ENCODE peak calls at places on chromosomes 11 and 22, in nine cellular contexts. One of them, this sample, is unnamed. For H3K4me1, the result is how much of the 10 kb centered on the place peaks cover.

GRCh38 chr22:50262460-50262911 is 1.0 kb upstream of the MAPK12 start:
- DNase-seq in H1: no peak
- DNase-seq in prostate gland: no peak
- DNase-seq in HCT116: no peak
- DNase-seq in esophagus muscularis mucosa: no peak
- DNase-seq in GM23338: no peak
- DNase-seq in breast epithelium: no peak
- DNase-seq in stomach: no peak
- DNase-seq in SK-N-SH: no peak
- DNase-seq in this sample: no peak

GRCh38 chr11:120558754-120559431 is 47.3 kb downstream of the GRIK4 start:
- DNase-seq in prostate gland: no peak
- DNase-seq in stomach: no peak
- DNase-seq in HCT116: no peak
- DNase-seq in esophagus muscularis mucosa: no peak
- DNase-seq in H1: no peak
- DNase-seq in SK-N-SH: peak
- DNase-seq in GM23338: no peak
- DNase-seq in breast epithelium: no peak
- DNase-seq in this sample: no peak

GRCh38 chr22:17119481-17120202 is 1.5 kb downstream of the TMEM121B start:
- DNase-seq in SK-N-SH: peak
- DNase-seq in stomach: no peak
- DNase-seq in HCT116: no peak
- DNase-seq in esophagus muscularis mucosa: no peak
- DNase-seq in H1: peak
- DNase-seq in breast epithelium: no peak
- DNase-seq in GM23338: peak
- DNase-seq in prostate gland: no peak
- DNase-seq in this sample: peak

GRCh38 chr11:71483689-71484088 is 30.7 kb downstream of the NADSYN1 start:
- DNase-seq in H1: no peak
- DNase-seq in stomach: no peak
- DNase-seq in HCT116: no peak
- DNase-seq in GM23338: no peak
- DNase-seq in SK-N-SH: no peak
- DNase-seq in esophagus muscularis mucosa: no peak
- DNase-seq in breast epithelium: no peak
- DNase-seq in prostate gland: no peak
- DNase-seq in this sample: no peak

GRCh38 chr11:64923151-64923661 is 1.3 kb upstream of the PPP2R5B start:
- DNase-seq in esophagus muscularis mucosa: no peak
- DNase-seq in breast epithelium: no peak
- DNase-seq in SK-N-SH: no peak
- DNase-seq in stomach: no peak
- DNase-seq in HCT116: no peak
- DNase-seq in GM23338: no peak
- DNase-seq in prostate gland: no peak
- DNase-seq in H1: no peak
- DNase-seq in this sample: no peak

GRCh38 chr11:20047006-20047405 is 113.3 kb downstream of the DBX1 start:
- DNase-seq in HCT116: no peak
- DNase-seq in stomach: no peak
- DNase-seq in GM23338: no peak
- DNase-seq in SK-N-SH: no peak
- DNase-seq in H1: no peak
- DNase-seq in esophagus muscularis mucosa: no peak
- DNase-seq in breast epithelium: no peak
- DNase-seq in prostate gland: no peak
- DNase-seq in this sample: no peak

GRCh38 chr11:73156114-73156513 is 14.0 kb upstream of the FCHSD2 start:
- DNase-seq in esophagus muscularis mucosa: no peak
- DNase-seq in SK-N-SH: no peak
- DNase-seq in HCT116: no peak
- DNase-seq in prostate gland: no peak
- DNase-seq in breast epithelium: no peak
- DNase-seq in stomach: no peak
- DNase-seq in H1: no peak
- DNase-seq in GM23338: no peak
- DNase-seq in this sample: no peak

GRCh38 chr11:10526974-10527918 is 13.7 kb downstream of the RNF141 start:
- DNase-seq in GM23338: no peak
- DNase-seq in HCT116: peak
- DNase-seq in stomach: no peak
- DNase-seq in prostate gland: peak
- DNase-seq in H1: no peak
- DNase-seq in breast epithelium: no peak
- DNase-seq in esophagus muscularis mucosa: no peak
- DNase-seq in SK-N-SH: no peak
- DNase-seq in this sample: no peak

GRCh38 chr11:65417221-65417701 is 5.3 kb upstream of the NEAT1 start:
- DNase-seq in GM23338: no peak
- DNase-seq in breast epithelium: peak
- DNase-seq in HCT116: no peak
- DNase-seq in stomach: peak
- DNase-seq in esophagus muscularis mucosa: no peak
- DNase-seq in prostate gland: peak
- DNase-seq in SK-N-SH: no peak
- DNase-seq in H1: no peak
- DNase-seq in this sample: peak

GRCh38 chr22:49423125-49423650 is 404.5 kb downstream of the BRD1 start:
- DNase-seq in stomach: no peak
- DNase-seq in esophagus muscularis mucosa: no peak
- DNase-seq in HCT116: no peak
- DNase-seq in SK-N-SH: no peak
- DNase-seq in H1: no peak
- DNase-seq in GM23338: no peak
- DNase-seq in prostate gland: no peak
- DNase-seq in breast epithelium: no peak
- DNase-seq in this sample: no peak

GRCh38 chr11:61102667-61103491 is 590 bp downstream of the CD5 start:
- DNase-seq in H1: no peak
- DNase-seq in stomach: no peak
- DNase-seq in HCT116: no peak
- DNase-seq in GM23338: no peak
- DNase-seq in breast epithelium: no peak
- DNase-seq in SK-N-SH: no peak
- DNase-seq in prostate gland: no peak
- DNase-seq in esophagus muscularis mucosa: no peak
- DNase-seq in this sample: no peak

GRCh38 chr11:92008249-92008648 is 216.4 kb upstream of the FAT3 start:
- DNase-seq in HCT116: no peak
- DNase-seq in stomach: no peak
- DNase-seq in esophagus muscularis mucosa: no peak
- DNase-seq in GM23338: no peak
- DNase-seq in H1: no peak
- DNase-seq in prostate gland: no peak
- DNase-seq in breast epithelium: no peak
- DNase-seq in SK-N-SH: no peak
- DNase-seq in this sample: no peak

GRCh38 chr11:76102772-76103171 is 103.5 kb downstream of the WNT11 start:
- DNase-seq in HCT116: no peak
- DNase-seq in H1: no peak
- DNase-seq in esophagus muscularis mucosa: no peak
- DNase-seq in GM23338: no peak
- DNase-seq in stomach: peak
- DNase-seq in prostate gland: no peak
- DNase-seq in breast epithelium: no peak
- DNase-seq in SK-N-SH: no peak
- DNase-seq in this sample: peak

GRCh38 chr11:128708660-128709059 is 14.8 kb downstream of the FLI1 start:
- DNase-seq in esophagus muscularis mucosa: no peak
- DNase-seq in HCT116: no peak
- DNase-seq in H1: no peak
- DNase-seq in prostate gland: no peak
- DNase-seq in GM23338: no peak
- DNase-seq in stomach: no peak
- DNase-seq in SK-N-SH: no peak
- DNase-seq in breast epithelium: no peak
- DNase-seq in this sample: no peak

GRCh38 chr11:78048561-78048960 is 15.1 kb upstream of the THRSP start:
- DNase-seq in GM23338: peak
- DNase-seq in breast epithelium: no peak
- DNase-seq in HCT116: no peak
- DNase-seq in H1: no peak
- DNase-seq in SK-N-SH: no peak
- DNase-seq in prostate gland: no peak
- DNase-seq in esophagus muscularis mucosa: no peak
- DNase-seq in stomach: no peak
- DNase-seq in this sample: no peak

GRCh38 chr11:47461876-47462275 is 12.9 kb upstream of the RAPSN start:
- DNase-seq in breast epithelium: no peak
- DNase-seq in SK-N-SH: no peak
- DNase-seq in prostate gland: no peak
- DNase-seq in GM23338: no peak
- DNase-seq in H1: no peak
- DNase-seq in stomach: no peak
- DNase-seq in esophagus muscularis mucosa: no peak
- DNase-seq in HCT116: no peak
- DNase-seq in this sample: no peak

GRCh38 chr11:123129920-123130319 is 65.1 kb downstream of the CLMP start:
- DNase-seq in breast epithelium: no peak
- DNase-seq in SK-N-SH: no peak
- DNase-seq in GM23338: no peak
- DNase-seq in HCT116: no peak
- DNase-seq in esophagus muscularis mucosa: no peak
- DNase-seq in H1: no peak
- DNase-seq in prostate gland: no peak
- DNase-seq in stomach: no peak
- DNase-seq in this sample: no peak

GRCh38 chr22:38569972-38570840 is at the start of gene DMC1:
- DNase-seq in esophagus muscularis mucosa: peak
- DNase-seq in GM23338: peak
- DNase-seq in H1: peak
- DNase-seq in SK-N-SH: peak
- DNase-seq in prostate gland: peak
- DNase-seq in HCT116: peak
- DNase-seq in stomach: peak
- DNase-seq in breast epithelium: peak
- DNase-seq in this sample: peak
- TF ChIP-seq POLR2AphosphoS5 in esophagus muscularis mucosa: peak
- TF ChIP-seq POLR2AphosphoS5 in GM23338: peak
- TF ChIP-seq POLR2AphosphoS5 in H1: peak
- TF ChIP-seq POLR2AphosphoS5 in SK-N-SH: no peak
- TF ChIP-seq POLR2AphosphoS5 in prostate gland: no peak
- TF ChIP-seq POLR2AphosphoS5 in HCT116: peak
- TF ChIP-seq POLR2AphosphoS5 in stomach: no peak
- TF ChIP-seq POLR2AphosphoS5 in breast epithelium: peak
- TF ChIP-seq POLR2AphosphoS5 in this sample: no peak

GRCh38 chr11:118095493-118095892 is 8.7 kb upstream of the SMIM35 start:
- DNase-seq in GM23338: no peak
- DNase-seq in H1: no peak
- DNase-seq in SK-N-SH: no peak
- DNase-seq in prostate gland: no peak
- DNase-seq in HCT116: no peak
- DNase-seq in esophagus muscularis mucosa: no peak
- DNase-seq in breast epithelium: no peak
- DNase-seq in stomach: no peak
- DNase-seq in this sample: no peak
- H3K4me1 ChIP-seq in GM23338: under half
- H3K4me1 ChIP-seq in H1: under half
- H3K4me1 ChIP-seq in SK-N-SH: under half
- H3K4me1 ChIP-seq in prostate gland: under half
- H3K4me1 ChIP-seq in HCT116: under half
- H3K4me1 ChIP-seq in esophagus muscularis mucosa: under half
- H3K4me1 ChIP-seq in breast epithelium: under half
- H3K4me1 ChIP-seq in stomach: under half
- H3K4me1 ChIP-seq in this sample: under half

GRCh38 chr11:66607126-66607834 is 9.2 kb upstream of the RBM14 start:
- DNase-seq in prostate gland: peak
- DNase-seq in breast epithelium: peak
- DNase-seq in HCT116: no peak
- DNase-seq in GM23338: no peak
- DNase-seq in SK-N-SH: no peak
- DNase-seq in stomach: peak
- DNase-seq in esophagus muscularis mucosa: peak
- DNase-seq in H1: no peak
- DNase-seq in this sample: peak
- TF ChIP-seq POLR2AphosphoS5 in prostate gland: peak
- TF ChIP-seq POLR2AphosphoS5 in breast epithelium: peak
- TF ChIP-seq POLR2AphosphoS5 in HCT116: no peak
- TF ChIP-seq POLR2AphosphoS5 in GM23338: no peak
- TF ChIP-seq POLR2AphosphoS5 in SK-N-SH: no peak
- TF ChIP-seq POLR2AphosphoS5 in stomach: no peak
- TF ChIP-seq POLR2AphosphoS5 in esophagus muscularis mucosa: peak
- TF ChIP-seq POLR2AphosphoS5 in H1: no peak
- TF ChIP-seq POLR2AphosphoS5 in this sample: no peak

DNA sequence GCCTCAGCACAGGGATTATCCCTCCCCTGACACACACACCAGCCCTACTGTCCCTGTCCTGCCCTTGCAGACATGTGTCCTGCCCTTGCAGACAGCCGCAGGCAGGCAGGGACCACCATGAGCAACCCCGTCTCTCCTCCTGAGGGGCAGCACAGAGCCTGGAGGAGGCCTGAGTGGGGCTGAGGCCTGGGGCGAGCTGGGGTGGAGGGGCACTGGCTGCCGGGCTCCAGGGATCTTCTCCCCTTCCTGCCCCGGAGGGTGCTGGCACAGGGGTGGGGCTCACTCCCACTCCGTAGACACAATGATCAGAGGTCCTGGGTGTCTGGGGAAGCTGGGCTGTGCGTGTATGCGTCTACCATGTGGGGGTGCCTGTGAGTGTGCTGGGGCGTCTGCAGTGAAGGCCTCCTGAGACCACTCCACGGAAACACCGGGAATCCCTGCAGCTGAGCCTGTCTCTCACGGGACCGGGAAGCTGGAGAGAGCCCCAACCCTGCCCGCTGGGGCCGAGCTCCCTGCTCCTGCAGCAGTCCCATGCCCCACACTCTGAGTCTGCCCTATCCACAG is 549 bp downstream of the TSPAN32 start:
- DNase-seq in stomach: no peak
- DNase-seq in prostate gland: no peak
- DNase-seq in breast epithelium: peak
- DNase-seq in H1: no peak
- DNase-seq in GM23338: no peak
- DNase-seq in HCT116: no peak
- DNase-seq in esophagus muscularis mucosa: peak
- DNase-seq in SK-N-SH: peak
- DNase-seq in this sample: no peak
- H3K4me1 ChIP-seq in stomach: half or more
- H3K4me1 ChIP-seq in prostate gland: under half
- H3K4me1 ChIP-seq in breast epithelium: under half
- H3K4me1 ChIP-seq in H1: under half
- H3K4me1 ChIP-seq in GM23338: under half
- H3K4me1 ChIP-seq in HCT116: under half
- H3K4me1 ChIP-seq in esophagus muscularis mucosa: under half
- H3K4me1 ChIP-seq in SK-N-SH: under half
- H3K4me1 ChIP-seq in this sample: half or more

GRCh38 chr11:103349595-103349994 is 240.4 kb downstream of the DYNC2H1 start:
- DNase-seq in SK-N-SH: no peak
- DNase-seq in H1: no peak
- DNase-seq in prostate gland: no peak
- DNase-seq in GM23338: no peak
- DNase-seq in HCT116: no peak
- DNase-seq in esophagus muscularis mucosa: no peak
- DNase-seq in breast epithelium: no peak
- DNase-seq in stomach: no peak
- DNase-seq in this sample: no peak
- TF ChIP-seq POLR2AphosphoS5 in SK-N-SH: no peak
- TF ChIP-seq POLR2AphosphoS5 in H1: no peak
- TF ChIP-seq POLR2AphosphoS5 in prostate gland: no peak
- TF ChIP-seq POLR2AphosphoS5 in GM23338: no peak
- TF ChIP-seq POLR2AphosphoS5 in HCT116: no peak
- TF ChIP-seq POLR2AphosphoS5 in esophagus muscularis mucosa: no peak
- TF ChIP-seq POLR2AphosphoS5 in breast epithelium: no peak
- TF ChIP-seq POLR2AphosphoS5 in stomach: no peak
- TF ChIP-seq POLR2AphosphoS5 in this sample: no peak

This sample was measured in transverse colon.